ENCODE peak calls at places on chromosomes 5 and 9, in seven cellular contexts. H is lung, T is endothelial cell of umbilical vein, E is cardiac fibroblast, A is neural crest cell, K is NB4, V is astrocyte. Y is an unnamed sample.

GRCh38 chr5:29051509-29051908 is 2013.1 kb upstream of the CDH9 start:
- DNase-seq in A (no peak), K (no peak), H (no peak), E (no peak), V (no peak), T (no peak), Y (no peak)

GRCh38 chr5:14794600-14795230 is 76.9 kb downstream of the ANKH start:
- DNase-seq in H (no peak), E (no peak), K (no peak), A (no peak), T (no peak), V (no peak), Y (no peak)

GRCh38 chr5:174424219-174425053 is 299.9 kb upstream of the MSX2 start:
- DNase-seq in A (no peak), E (no peak), V (no peak), K (no peak), T (no peak), H (no peak), Y (no peak)

GRCh38 chr5:59721741-59722140 is 171.8 kb downstream of the PDE4D start:
- DNase-seq in H (no peak), A (no peak), V (no peak), T (no peak), E (no peak), K (no peak), Y (no peak)

GRCh38 chr5:167798427-167798826 is 493.0 kb upstream of the WWC1 start:
- DNase-seq in T (no peak), A (no peak), H (no peak), E (no peak), K (no peak), V (no peak), Y (no peak)

GRCh38 chr9:84076359-84076758 is 95.8 kb downstream of the RMI1 start:
- DNase-seq in T (no peak), H (no peak), V (no peak), E (no peak), K (no peak), A (no peak), Y (no peak)

GRCh38 chr9:123373941-123374340 is 17.9 kb downstream of the CRB2 start:
- DNase-seq in T (no peak), V (no peak), A (peak; percentile 55), H (no peak), K (no peak), E (no peak), Y (no peak)

GRCh38 chr5:11075010-11075860 is 314.2 kb upstream of the DAP start:
- DNase-seq in K (peak; percentile 24), A (no peak), V (no peak), T (no peak), H (no peak), E (no peak), Y (no peak)

GRCh38 chr5:134100283-134101011 is 14.0 kb upstream of the TCF7 start:
- DNase-seq in K (no peak), A (no peak), V (peak; percentile 67), T (no peak), H (no peak), E (peak; percentile 86), Y (no peak)

GRCh38 chr9:5978523-5978922 is 36.9 kb downstream of the RANBP6 start:
- DNase-seq in T (no peak), E (no peak), V (no peak), A (no peak), H (no peak), K (no peak), Y (no peak)

GRCh38 chr5:175696139-175696854 is 38.4 kb downstream of the HRH2 start:
- DNase-seq in K (peak; percentile 97), A (peak; percentile 49), H (peak; percentile 72), V (no peak), E (no peak), T (no peak), Y (no peak)

GRCh38 chr5:9441610-9442009 is 104.3 kb downstream of the SEMA5A start:
- DNase-seq in V (no peak), A (no peak), H (no peak), K (no peak), T (no peak), E (no peak), Y (no peak)

GRCh38 chr5:544675-545330 is 20.6 kb upstream of the SLC9A3 start:
- DNase-seq in T (no peak), A (no peak), E (no peak), H (no peak), K (no peak), V (no peak), Y (no peak)

GRCh38 chr9:14793389-14793788 is 70.9 kb upstream of the CER1 start:
- DNase-seq in A (no peak), H (no peak), T (no peak), K (no peak), V (no peak), E (no peak), Y (no peak)

DNA sequence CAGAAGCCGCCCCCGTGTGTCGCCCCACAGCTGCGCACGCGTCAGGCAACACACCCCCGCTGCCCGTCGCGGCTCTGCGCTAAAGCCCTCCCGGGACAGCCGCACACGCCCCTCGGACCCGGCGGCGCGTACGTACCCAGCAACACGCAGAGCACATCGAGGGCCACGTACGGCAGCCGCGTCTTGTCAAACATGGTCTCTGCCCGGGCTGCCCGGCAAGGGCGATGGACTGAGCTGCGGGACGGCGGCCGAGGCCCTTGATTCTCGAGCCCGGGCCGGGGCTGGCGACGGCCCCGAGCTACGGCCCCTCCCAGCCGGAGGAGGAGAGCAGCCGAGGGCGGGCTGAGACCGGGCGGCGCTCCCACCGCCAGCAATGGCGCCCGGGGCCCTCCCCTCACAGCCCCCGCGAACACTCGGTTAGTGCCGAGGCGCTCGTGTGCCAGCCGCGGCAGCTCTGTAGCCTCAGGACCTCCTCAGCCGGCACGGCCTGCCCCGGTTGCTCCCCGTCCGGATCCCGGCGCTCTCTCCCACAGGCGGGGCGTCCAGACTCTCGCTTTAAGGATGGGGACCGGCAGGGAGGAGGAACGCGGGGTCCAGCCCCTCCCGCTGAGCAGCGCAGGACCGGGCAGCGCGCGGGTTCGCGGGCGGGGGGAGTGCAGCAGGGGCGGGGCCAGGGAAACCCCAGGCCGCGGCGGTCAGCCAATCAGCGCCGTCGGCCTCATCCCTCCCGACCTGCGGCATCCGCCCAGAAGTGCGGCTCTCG is at the start of gene PLPP1:
- DNase-seq in K (peak; percentile 81), E (peak; percentile 86), H (peak; percentile 89), T (peak; percentile 92), A (peak; percentile 87), V (peak; percentile 70), Y (peak; percentile 86)
- TF ChIP-seq CTCF in K (no peak), E (no peak), H (no peak), T (no peak), A (no peak), V (no peak), Y (no peak)

GRCh38 chr5:33299621-33300208 is 141.1 kb upstream of the TARS1 start:
- DNase-seq in T (peak; percentile 79), V (peak; percentile 49), K (peak; percentile 59), E (peak; percentile 91), H (no peak), A (no peak), Y (no peak)

GRCh38 chr5:33305530-33305929 is 135.2 kb upstream of the TARS1 start:
- DNase-seq in V (no peak), K (no peak), E (no peak), A (no peak), T (no peak), H (no peak), Y (no peak)

GRCh38 chr5:33303696-33304095 is 137.1 kb upstream of the TARS1 start:
- DNase-seq in K (no peak), V (no peak), E (no peak), H (no peak), T (no peak), A (no peak), Y (no peak)

GRCh38 chr5:33297760-33298216 is 143.0 kb upstream of the TARS1 start:
- DNase-seq in V (no peak), H (no peak), E (no peak), T (no peak), K (peak; percentile 2), A (no peak), Y (no peak)

DNA sequence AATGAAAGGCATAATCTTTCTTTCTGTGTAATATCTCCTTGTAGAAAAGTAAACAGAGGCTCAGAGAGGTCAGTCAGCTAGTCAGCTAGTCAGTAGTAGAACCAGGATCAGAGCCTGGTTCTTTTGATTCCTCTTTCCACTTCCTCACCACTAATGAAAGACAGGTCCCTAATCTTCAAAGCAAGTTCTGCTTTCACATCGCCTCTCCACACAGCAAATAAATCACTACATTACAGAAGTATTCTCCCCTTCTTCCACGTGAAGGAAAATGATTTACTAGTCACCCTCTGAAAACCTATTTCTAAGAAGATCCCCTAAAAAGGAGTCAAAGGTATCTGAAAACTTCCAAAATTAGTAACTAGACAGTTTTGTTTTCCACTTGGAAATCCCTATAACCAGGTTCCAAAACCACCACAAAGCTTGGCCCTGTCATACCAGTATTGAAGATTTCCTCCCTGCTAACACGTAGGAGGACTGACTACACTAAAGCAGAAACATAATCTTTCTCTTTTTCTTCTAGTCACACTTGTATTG is 140.5 kb upstream of the TARS1 start:
- DNase-seq in H (no peak), T (no peak), V (peak; percentile 56), K (peak; percentile 5), E (peak; percentile 17), A (no peak), Y (no peak)
- TF ChIP-seq CTCF in H (no peak), T (no peak), V (no peak), K (peak; percentile 0), E (no peak), A (no peak), Y (no peak)

DNA sequence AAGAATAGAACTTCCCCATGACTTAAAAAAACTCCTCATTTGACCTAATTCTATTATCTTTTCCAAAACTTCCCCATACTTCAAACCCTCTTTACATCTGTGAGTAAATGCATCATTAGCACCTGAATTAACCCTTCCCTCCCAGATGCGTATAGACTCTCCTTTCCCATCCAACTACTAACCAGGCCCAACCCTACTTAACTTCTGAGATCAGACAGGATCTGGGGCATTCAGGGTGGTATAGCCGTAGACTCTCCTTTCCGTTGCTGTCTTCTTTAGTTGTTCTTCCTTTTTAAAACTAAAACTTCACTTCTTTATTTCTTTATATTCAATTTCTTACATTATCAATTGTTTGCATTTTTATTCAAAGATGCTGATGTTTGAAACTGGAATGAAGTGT is 165.2 kb downstream of the SLCO4C1 start:
- DNase-seq in H (no peak), E (no peak), T (no peak), A (no peak), K (no peak), V (no peak), Y (no peak)
- TF ChIP-seq CTCF in H (no peak), E (no peak), T (no peak), A (no peak), K (no peak), V (no peak), Y (no peak)

DNA sequence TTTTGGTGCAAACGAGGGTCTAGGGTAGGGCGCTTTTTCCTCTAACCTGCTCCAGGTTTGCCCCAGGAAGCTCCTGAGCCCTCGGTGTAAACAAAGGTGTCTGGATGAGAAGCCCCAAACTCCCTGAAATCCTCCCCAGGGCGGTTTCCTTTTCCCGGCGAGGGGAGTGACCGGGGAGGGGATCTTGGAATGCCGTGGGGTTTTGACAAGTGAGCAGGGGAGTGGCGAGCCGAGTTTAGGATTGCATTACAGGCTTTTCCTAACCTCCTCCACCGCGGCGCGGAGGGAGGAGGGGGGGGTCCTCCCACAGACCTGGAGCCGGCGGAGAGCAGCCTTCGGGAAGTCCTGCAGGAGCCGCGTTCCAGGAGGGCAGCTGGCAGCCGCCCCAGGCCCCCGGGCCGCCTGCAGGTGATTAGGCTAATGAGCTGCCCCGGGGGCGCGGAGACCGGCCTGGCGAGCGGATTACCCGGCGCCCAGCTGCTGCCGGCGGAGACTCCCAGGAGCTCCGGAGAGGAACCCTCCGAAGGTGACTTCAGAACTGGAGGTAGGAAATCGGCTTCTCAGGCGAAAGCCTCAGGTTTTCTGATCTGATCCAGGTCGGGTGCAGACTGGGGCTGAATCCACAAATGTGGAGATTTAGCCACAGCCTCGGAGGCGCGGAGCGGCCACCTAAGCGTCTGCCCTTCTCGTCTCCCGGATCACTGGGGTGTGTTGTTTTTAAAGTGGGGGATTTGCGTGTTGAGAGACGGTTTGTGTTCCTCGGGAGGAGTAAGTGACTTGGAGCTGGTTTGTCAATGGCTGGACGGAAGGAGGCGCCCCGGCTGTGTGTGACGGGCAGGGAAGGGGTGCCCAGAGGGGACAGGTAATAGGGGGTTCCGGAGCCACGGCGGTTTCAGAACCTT is 215.9 kb downstream of the PDZD2 start:
- DNase-seq in T (peak; percentile 8), E (peak; percentile 24), A (peak; percentile 13), V (peak; percentile 47), K (no peak), H (peak; percentile 51), Y (peak; percentile 37)
- TF ChIP-seq CTCF in T (peak; percentile 5), E (peak; percentile 26), A (no peak), V (peak; percentile 15), K (no peak), H (no peak), Y (no peak)